ENCODE peak calls at places on chromosomes 7 and 10, in eight cellular contexts. L, F, D, I, S, K, Z and C are unnamed samples.

GRCh38 chr7:112370436-112370835 is 79.8 kb upstream of the IFRD1 start:
- DNase-seq in L (no peak), F (no peak), D (no peak), I (no peak), S (no peak), K (no peak), Z (no peak), C (no peak)

GRCh38 chr10:105398202-105398601 is 757.1 kb downstream of the SORCS3 start:
- DNase-seq in L (no peak), F (no peak), D (no peak), I (no peak), S (no peak), K (no peak), Z (no peak), C (no peak)

GRCh38 chr10:98916751-98917150 is 318.9 kb downstream of the HPSE2 start:
- DNase-seq in L (peak; percentile 29), F (no peak), D (no peak), I (no peak), S (no peak), K (no peak), Z (no peak), C (no peak)

GRCh38 chr10:6280291-6280690 is 77.6 kb downstream of the PFKFB3 start:
- DNase-seq in L (no peak), F (no peak), D (no peak), I (no peak), S (no peak), K (no peak), Z (no peak), C (no peak)

GRCh38 chr10:33263453-33263852 is 71.0 kb downstream of the NRP1 start:
- DNase-seq in L (peak; percentile 49), F (no peak), D (no peak), I (no peak), S (no peak), K (no peak), Z (no peak), C (no peak)

GRCh38 chr7:132030161-132030568 is 473.7 kb upstream of the PODXL start:
- DNase-seq in L (no peak), F (no peak), D (peak; percentile 19), I (no peak), S (no peak), K (no peak), Z (no peak), C (no peak)

GRCh38 chr7:94654764-94655561 is 970 bp downstream of the SGCE start:
- DNase-seq in L (peak; percentile 23), F (no peak), D (peak; percentile 51), I (no peak), S (no peak), K (no peak), Z (no peak), C (no peak)

GRCh38 chr7:128869138-128869943 is 6.7 kb downstream of the ATP6V1F start:
- DNase-seq in L (no peak), F (no peak), D (peak; percentile 45), I (peak; percentile 12), S (peak; percentile 28), K (peak; percentile 23), Z (peak; percentile 38), C (peak; percentile 48)

GRCh38 chr7:54546081-54546985 is 4.2 kb downstream of the VSTM2A start:
- DNase-seq in L (no peak), F (no peak), D (no peak), I (no peak), S (no peak), K (no peak), Z (no peak), C (peak; percentile 55)

GRCh38 chr10:74589226-74589673 is 237.2 kb upstream of the KAT6B start:
- DNase-seq in L (peak; percentile 95), F (peak; percentile 94), D (peak; percentile 92), I (peak; percentile 71), S (peak; percentile 77), K (peak; percentile 80), Z (peak; percentile 84), C (peak; percentile 20)

GRCh38 chr10:124530215-124530665 is 68.6 kb downstream of the LHPP start:
- DNase-seq in L (peak; percentile 69), F (peak; percentile 71), D (peak; percentile 87), I (peak; percentile 80), S (peak; percentile 79), K (peak; percentile 83), Z (peak; percentile 86), C (peak; percentile 85)

GRCh38 chr10:125006188-125006680 is 64.3 kb downstream of the ZRANB1 start:
- DNase-seq in L (no peak), F (no peak), D (no peak), I (no peak), S (no peak), K (no peak), Z (no peak), C (no peak)

GRCh38 chr7:41006591-41006990 is 696.3 kb downstream of the INHBA start:
- DNase-seq in L (peak; percentile 25), F (no peak), D (no peak), I (no peak), S (no peak), K (no peak), Z (no peak), C (no peak)

GRCh38 chr10:122702271-122702670 is 2.6 kb upstream of the C10orf120 start:
- DNase-seq in L (no peak), F (no peak), D (no peak), I (no peak), S (no peak), K (no peak), Z (no peak), C (no peak)

GRCh38 chr7:123415625-123416024 is 118.8 kb downstream of the IQUB start:
- DNase-seq in L (no peak), F (no peak), D (no peak), I (no peak), S (no peak), K (no peak), Z (no peak), C (no peak)

GRCh38 chr7:31059551-31059950 is 7.4 kb downstream of the ADCYAP1R1 start:
- DNase-seq in L (no peak), F (no peak), D (no peak), I (no peak), S (no peak), K (no peak), Z (no peak), C (no peak)

GRCh38 chr10:131834152-131834810 is 66.5 kb upstream of the PPP2R2D start:
- DNase-seq in L (no peak), F (no peak), D (no peak), I (no peak), S (no peak), K (no peak), Z (no peak), C (no peak)

GRCh38 chr7:105680505-105681187 is 99.4 kb upstream of the EFCAB10 start:
- DNase-seq in L (no peak), F (no peak), D (peak; percentile 55), I (no peak), S (no peak), K (no peak), Z (no peak), C (no peak)

GRCh38 chr10:69652857-69653199 is 22.8 kb downstream of the FAM241B start:
- DNase-seq in L (no peak), F (no peak), D (no peak), I (no peak), S (no peak), K (no peak), Z (no peak), C (no peak)

GRCh38 chr7:152894295-152895170 is 135.0 kb downstream of the ACTR3B start:
- DNase-seq in L (no peak), F (no peak), D (no peak), I (no peak), S (no peak), K (no peak), Z (no peak), C (peak; percentile 33)